ENCODE peak calls at places on chromosome 19, in five cellular contexts. P is choroid plexus epithelial cell, W is progenitor cell of endocrine pancreas, T is breast epithelium, F is transverse colon. J is an unnamed sample.

GRCh38 chr19:5434970-5435641 is 20.1 kb upstream of the ZNRF4 start:
- DNase-seq in T (no peak), F (no peak), W (no peak), P (peak), J (no peak)

GRCh38 chr19:33773704-33774624 is 22.7 kb upstream of the KCTD15 start:
- DNase-seq in P (no peak), F (no peak), W (no peak), T (no peak), J (no peak)

GRCh38 chr19:4968462-4969291 is at the start of gene KDM4B:
- DNase-seq in T (peak), P (peak), W (peak), F (peak), J (peak)

GRCh38 chr19:19534556-19535265 is 3.4 kb upstream of the CILP2 start:
- DNase-seq in W (no peak), T (no peak), F (no peak), P (no peak), J (no peak)

GRCh38 chr19:55066107-55066709 is 3.3 kb upstream of the RDH13 start:
- DNase-seq in T (no peak), W (no peak), F (no peak), P (no peak), J (no peak)

GRCh38 chr19:45115809-45116615 is 23.0 kb downstream of the PPP1R37 start:
- DNase-seq in T (no peak), P (no peak), W (no peak), F (no peak), J (no peak)

GRCh38 chr19:31170046-31170445 is 179.2 kb downstream of the TSHZ3 start:
- DNase-seq in P (no peak), W (no peak), T (no peak), F (no peak), J (no peak)

GRCh38 chr19:6752257-6753177 is 13.0 kb downstream of the TRIP10 start:
- DNase-seq in W (peak), P (no peak), T (no peak), F (peak), J (peak)

GRCh38 chr19:42175952-42176648 is 41.4 kb downstream of the DEDD2 start:
- DNase-seq in T (no peak), P (peak), W (no peak), F (no peak), J (no peak)

GRCh38 chr19:36847968-36848367 is 2.7 kb upstream of the ZNF345 start:
- DNase-seq in W (no peak), F (no peak), T (no peak), P (no peak), J (no peak)

GRCh38 chr19:8363803-8364771 is at the start of gene ANGPTL4:
- DNase-seq in F (peak), W (peak), P (peak), T (peak), J (peak)

GRCh38 chr19:48061401-48062344 is 17.8 kb upstream of the CABP5 start:
- DNase-seq in W (no peak), P (no peak), T (peak), F (no peak), J (no peak)

GRCh38 chr19:38319421-38320258 is at the start of gene KCNK6:
- DNase-seq in P (peak), T (no peak), W (no peak), F (peak), J (no peak)

GRCh38 chr19:29663861-29664752 is 1.2 kb upstream of the PLEKHF1 start:
- DNase-seq in T (peak), F (no peak), W (no peak), P (peak), J (no peak)

GRCh38 chr19:24140099-24140498 is 53.1 kb downstream of the ZNF254 start:
- DNase-seq in P (peak), T (no peak), W (no peak), F (no peak), J (no peak)

GRCh38 chr19:6736917-6737283 is 480 bp downstream of the GPR108 start:
- DNase-seq in F (no peak), W (no peak), T (no peak), P (no peak), J (no peak)

GRCh38 chr19:5130371-5131030 is 161.6 kb downstream of the KDM4B start:
- DNase-seq in T (no peak), W (no peak), P (no peak), F (peak), J (no peak)

GRCh38 chr19:40417714-40417996 is 4.5 kb upstream of the PRX start:
- DNase-seq in W (no peak), F (no peak), T (no peak), P (no peak), J (no peak)

GRCh38 chr19:14434157-14434501 is 1.0 kb downstream of the PKN1 start:
- DNase-seq in P (no peak), F (no peak), T (no peak), W (no peak), J (no peak)
- TF ChIP-seq CTCF in P (no peak), F (no peak), T (no peak), W (no peak), J (no peak)

GRCh38 chr19:15280048-15280725 is 47.9 kb upstream of the EPHX3 start:
- DNase-seq in F (no peak), P (no peak), W (no peak), T (no peak), J (no peak)

GRCh38 chr19:15279326-15279904 is 47.2 kb upstream of the EPHX3 start:
- DNase-seq in P (no peak), W (no peak), T (no peak), F (no peak), J (no peak)

GRCh38 chr19:15282311-15282705 is 50.0 kb downstream of the BRD4 start:
- DNase-seq in W (no peak), F (no peak), P (no peak), T (no peak), J (no peak)

GRCh38 chr19:15283141-15283885 is 49.0 kb downstream of the BRD4 start:
- DNase-seq in W (no peak), T (no peak), P (peak), F (no peak), J (no peak)

GRCh38 chr19:15280915-15281683 is 48.9 kb upstream of the EPHX3 start:
- DNase-seq in F (peak), P (peak), W (no peak), T (peak), J (no peak)
- TF ChIP-seq CTCF in F (no peak), P (peak), W (no peak), T (no peak), J (no peak)

DNA sequence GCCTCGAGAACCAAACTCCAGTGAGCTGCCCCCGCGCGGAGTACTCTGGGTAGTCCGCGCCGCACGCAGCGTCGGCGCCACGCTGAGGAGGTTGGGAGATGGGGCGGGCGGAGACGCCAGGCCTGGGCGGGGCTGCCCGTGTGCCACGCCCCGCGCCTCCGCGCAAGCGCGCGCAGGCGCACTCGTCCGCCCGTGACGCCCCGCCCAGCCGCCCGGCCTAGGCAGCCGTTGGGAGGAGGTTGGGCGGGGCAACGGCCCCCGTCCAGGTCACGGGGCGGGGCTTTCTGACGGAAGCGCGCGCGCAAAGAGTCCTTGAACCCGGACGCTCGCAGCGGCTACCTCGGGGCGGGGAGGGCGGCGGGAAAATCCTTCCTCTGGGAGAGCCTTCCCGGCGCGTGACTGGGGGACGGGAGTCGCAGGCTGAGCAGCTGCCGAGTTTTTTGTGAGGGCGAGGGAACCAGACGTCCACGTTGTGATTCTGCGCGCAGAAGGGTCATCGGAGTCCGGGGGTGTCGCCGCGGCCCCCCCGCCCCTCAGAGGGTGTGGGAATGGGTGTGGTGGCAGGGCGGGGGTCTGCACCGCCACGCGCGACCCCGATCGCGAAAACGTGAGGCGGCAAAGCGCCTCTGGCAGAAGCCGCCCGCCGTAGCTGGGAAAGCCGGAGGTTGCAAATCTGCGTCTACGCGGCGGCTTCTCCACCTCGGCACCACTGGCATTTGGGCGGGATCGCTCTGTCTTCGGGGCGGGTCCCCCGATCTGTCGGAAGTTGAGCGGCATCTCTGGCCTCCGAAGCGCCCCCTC is at the start of gene MED26:
- DNase-seq in F (peak), T (peak), P (peak), W (peak), J (peak)
- TF ChIP-seq CTCF in F (no peak), T (no peak), P (no peak), W (no peak), J (no peak)

GRCh38 chr19:10076535-10076934 is 9.6 kb upstream of the SHFL start:
- DNase-seq in W (no peak), T (no peak), F (no peak), P (no peak), J (no peak)

GRCh38 chr19:10079031-10079453 is 7.1 kb upstream of the SHFL start:
- DNase-seq in P (no peak), F (peak), T (no peak), W (no peak), J (no peak)

GRCh38 chr19:10070730-10071446 is 15.2 kb upstream of the SHFL start:
- DNase-seq in P (no peak), F (no peak), W (no peak), T (no peak), J (no peak)

GRCh38 chr19:10078329-10078728 is 7.8 kb upstream of the SHFL start:
- DNase-seq in W (no peak), F (no peak), T (no peak), P (no peak), J (no peak)

DNA sequence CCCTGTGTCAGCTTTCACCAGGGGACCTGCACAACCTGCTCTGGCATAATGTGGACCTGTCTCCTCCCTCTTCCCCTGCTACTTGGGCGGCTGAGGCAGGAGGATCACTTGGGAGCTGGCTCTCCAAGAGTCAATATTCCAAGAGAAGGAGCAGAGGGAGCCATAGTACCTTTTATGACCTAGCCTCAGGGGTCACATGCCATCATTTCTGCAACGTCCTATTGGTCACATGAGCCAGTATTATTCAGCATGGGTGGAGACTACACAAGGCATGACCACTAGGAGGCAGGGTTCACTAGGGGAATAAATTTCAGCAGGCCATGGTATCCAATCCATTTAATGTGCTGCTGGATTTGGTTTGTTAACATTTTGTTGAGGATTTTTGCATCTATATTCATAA is 12.0 kb upstream of the SHFL start:
- DNase-seq in T (no peak), W (no peak), F (no peak), P (peak), J (no peak)
- TF ChIP-seq CTCF in T (no peak), W (peak), F (peak), P (peak), J (peak)